ENCODE peak calls at places on chromosomes 4 and X, in eight cellular contexts. One of them, this sample, is unnamed.

GRCh38 chr4:338759-339097 is 1.1 kb downstream of the ZNF141 start:
- DNase-seq in lower lobe of right lung: no peak
- DNase-seq in fibroblast of mammary gland: peak
- DNase-seq in astrocyte of the spinal cord: no peak
- DNase-seq in psoas muscle: no peak
- DNase-seq in bronchial epithelial cell: no peak
- DNase-seq in adrenal gland: peak
- DNase-seq in fibroblast of the aortic adventitia: peak
- DNase-seq in this sample: no peak

GRCh38 chr4:48041535-48042137 is 25.1 kb downstream of the NIPAL1 start:
- DNase-seq in adrenal gland: no peak
- DNase-seq in psoas muscle: no peak
- DNase-seq in lower lobe of right lung: no peak
- DNase-seq in astrocyte of the spinal cord: no peak
- DNase-seq in fibroblast of mammary gland: no peak
- DNase-seq in fibroblast of the aortic adventitia: no peak
- DNase-seq in bronchial epithelial cell: no peak
- DNase-seq in this sample: no peak

GRCh38 chr4:184343400-184344177 is 125.9 kb upstream of the ENPP6 start:
- DNase-seq in lower lobe of right lung: peak
- DNase-seq in fibroblast of the aortic adventitia: peak
- DNase-seq in bronchial epithelial cell: peak
- DNase-seq in astrocyte of the spinal cord: peak
- DNase-seq in psoas muscle: peak
- DNase-seq in fibroblast of mammary gland: peak
- DNase-seq in adrenal gland: peak
- DNase-seq in this sample: no peak

GRCh38 chr4:128354205-128354821 is 66.7 kb upstream of the PGRMC2 start:
- DNase-seq in lower lobe of right lung: no peak
- DNase-seq in fibroblast of mammary gland: peak
- DNase-seq in bronchial epithelial cell: peak
- DNase-seq in fibroblast of the aortic adventitia: peak
- DNase-seq in astrocyte of the spinal cord: peak
- DNase-seq in psoas muscle: no peak
- DNase-seq in adrenal gland: peak
- DNase-seq in this sample: no peak

GRCh38 chr4:188975271-188975670 is 836.0 kb downstream of the TRIML1 start:
- DNase-seq in fibroblast of mammary gland: no peak
- DNase-seq in lower lobe of right lung: no peak
- DNase-seq in psoas muscle: no peak
- DNase-seq in adrenal gland: no peak
- DNase-seq in bronchial epithelial cell: no peak
- DNase-seq in astrocyte of the spinal cord: no peak
- DNase-seq in fibroblast of the aortic adventitia: no peak
- DNase-seq in this sample: no peak

GRCh38 chr4:124295413-124295812 is 417.1 kb downstream of the ANKRD50 start:
- DNase-seq in adrenal gland: no peak
- DNase-seq in lower lobe of right lung: no peak
- DNase-seq in bronchial epithelial cell: no peak
- DNase-seq in psoas muscle: no peak
- DNase-seq in fibroblast of mammary gland: no peak
- DNase-seq in fibroblast of the aortic adventitia: no peak
- DNase-seq in astrocyte of the spinal cord: no peak
- DNase-seq in this sample: no peak

GRCh38 chr4:108043536-108043935 is 53.8 kb downstream of the HADH start:
- DNase-seq in astrocyte of the spinal cord: no peak
- DNase-seq in fibroblast of the aortic adventitia: no peak
- DNase-seq in adrenal gland: no peak
- DNase-seq in fibroblast of mammary gland: peak
- DNase-seq in bronchial epithelial cell: no peak
- DNase-seq in psoas muscle: no peak
- DNase-seq in lower lobe of right lung: no peak
- DNase-seq in this sample: no peak

GRCh38 chr4:24570172-24570571 is 14.2 kb downstream of the DHX15 start:
- DNase-seq in lower lobe of right lung: no peak
- DNase-seq in fibroblast of the aortic adventitia: no peak
- DNase-seq in fibroblast of mammary gland: no peak
- DNase-seq in bronchial epithelial cell: no peak
- DNase-seq in adrenal gland: no peak
- DNase-seq in astrocyte of the spinal cord: no peak
- DNase-seq in psoas muscle: no peak
- DNase-seq in this sample: no peak

GRCh38 chr4:13196721-13197120 is 287.4 kb downstream of the RAB28 start:
- DNase-seq in lower lobe of right lung: no peak
- DNase-seq in bronchial epithelial cell: no peak
- DNase-seq in psoas muscle: no peak
- DNase-seq in adrenal gland: no peak
- DNase-seq in astrocyte of the spinal cord: no peak
- DNase-seq in fibroblast of mammary gland: no peak
- DNase-seq in fibroblast of the aortic adventitia: no peak
- DNase-seq in this sample: no peak

GRCh38 chrX:106707771-106708454 is 18.6 kb upstream of the RNF128 start:
- DNase-seq in psoas muscle: no peak
- DNase-seq in astrocyte of the spinal cord: peak
- DNase-seq in bronchial epithelial cell: peak
- DNase-seq in adrenal gland: peak
- DNase-seq in fibroblast of mammary gland: peak
- DNase-seq in fibroblast of the aortic adventitia: peak
- DNase-seq in lower lobe of right lung: no peak
- DNase-seq in this sample: no peak

GRCh38 chrX:22534643-22535042 is 261.9 kb downstream of the CBLL2 start:
- DNase-seq in astrocyte of the spinal cord: peak
- DNase-seq in fibroblast of the aortic adventitia: peak
- DNase-seq in psoas muscle: peak
- DNase-seq in bronchial epithelial cell: peak
- DNase-seq in fibroblast of mammary gland: peak
- DNase-seq in lower lobe of right lung: no peak
- DNase-seq in adrenal gland: no peak
- DNase-seq in this sample: no peak

GRCh38 chr4:41369680-41370079 is 113.0 kb downstream of the UCHL1 start:
- DNase-seq in psoas muscle: peak
- DNase-seq in fibroblast of the aortic adventitia: no peak
- DNase-seq in bronchial epithelial cell: peak
- DNase-seq in lower lobe of right lung: no peak
- DNase-seq in astrocyte of the spinal cord: no peak
- DNase-seq in fibroblast of mammary gland: no peak
- DNase-seq in adrenal gland: peak
- DNase-seq in this sample: no peak

GRCh38 chr4:138070816-138071215 is 171.3 kb downstream of the SLC7A11 start:
- DNase-seq in fibroblast of mammary gland: no peak
- DNase-seq in astrocyte of the spinal cord: no peak
- DNase-seq in fibroblast of the aortic adventitia: no peak
- DNase-seq in psoas muscle: no peak
- DNase-seq in adrenal gland: no peak
- DNase-seq in bronchial epithelial cell: peak
- DNase-seq in lower lobe of right lung: no peak
- DNase-seq in this sample: no peak

GRCh38 chr4:168028568-168028967 is 63.8 kb upstream of the ANXA10 start:
- DNase-seq in bronchial epithelial cell: peak
- DNase-seq in psoas muscle: no peak
- DNase-seq in adrenal gland: no peak
- DNase-seq in lower lobe of right lung: no peak
- DNase-seq in astrocyte of the spinal cord: no peak
- DNase-seq in fibroblast of the aortic adventitia: no peak
- DNase-seq in fibroblast of mammary gland: peak
- DNase-seq in this sample: no peak

GRCh38 chr4:188143731-188144130 is 4.5 kb downstream of the TRIML1 start:
- DNase-seq in fibroblast of the aortic adventitia: no peak
- DNase-seq in adrenal gland: no peak
- DNase-seq in astrocyte of the spinal cord: no peak
- DNase-seq in lower lobe of right lung: no peak
- DNase-seq in fibroblast of mammary gland: no peak
- DNase-seq in psoas muscle: no peak
- DNase-seq in bronchial epithelial cell: no peak
- DNase-seq in this sample: no peak

GRCh38 chr4:99847362-99847976 is 30.8 kb downstream of the DAPP1 start:
- DNase-seq in adrenal gland: no peak
- DNase-seq in psoas muscle: no peak
- DNase-seq in fibroblast of the aortic adventitia: no peak
- DNase-seq in astrocyte of the spinal cord: no peak
- DNase-seq in fibroblast of mammary gland: no peak
- DNase-seq in bronchial epithelial cell: no peak
- DNase-seq in lower lobe of right lung: no peak
- DNase-seq in this sample: no peak

GRCh38 chrX:70313503-70313902 is 23.6 kb downstream of the KIF4A start:
- DNase-seq in fibroblast of the aortic adventitia: peak
- DNase-seq in adrenal gland: no peak
- DNase-seq in lower lobe of right lung: no peak
- DNase-seq in psoas muscle: no peak
- DNase-seq in fibroblast of mammary gland: peak
- DNase-seq in bronchial epithelial cell: no peak
- DNase-seq in astrocyte of the spinal cord: peak
- DNase-seq in this sample: no peak

GRCh38 chr4:95693594-95693993 is 144.8 kb upstream of the UNC5C start:
- DNase-seq in psoas muscle: no peak
- DNase-seq in adrenal gland: no peak
- DNase-seq in astrocyte of the spinal cord: peak
- DNase-seq in fibroblast of mammary gland: peak
- DNase-seq in lower lobe of right lung: no peak
- DNase-seq in bronchial epithelial cell: peak
- DNase-seq in fibroblast of the aortic adventitia: no peak
- DNase-seq in this sample: no peak

GRCh38 chr4:5365071-5366008 is 314.1 kb downstream of the STK32B start:
- DNase-seq in fibroblast of the aortic adventitia: peak
- DNase-seq in fibroblast of mammary gland: peak
- DNase-seq in astrocyte of the spinal cord: peak
- DNase-seq in lower lobe of right lung: no peak
- DNase-seq in psoas muscle: no peak
- DNase-seq in bronchial epithelial cell: peak
- DNase-seq in adrenal gland: no peak
- DNase-seq in this sample: no peak

GRCh38 chr4:4248036-4248884 is at the start of gene TMEM128:
- DNase-seq in bronchial epithelial cell: peak
- DNase-seq in astrocyte of the spinal cord: peak
- DNase-seq in psoas muscle: peak
- DNase-seq in fibroblast of the aortic adventitia: peak
- DNase-seq in lower lobe of right lung: peak
- DNase-seq in adrenal gland: peak
- DNase-seq in fibroblast of mammary gland: peak
- DNase-seq in this sample: peak
- TF ChIP-seq CTCF in bronchial epithelial cell: peak
- TF ChIP-seq CTCF in astrocyte of the spinal cord: peak
- TF ChIP-seq CTCF in psoas muscle: peak
- TF ChIP-seq CTCF in fibroblast of the aortic adventitia: peak
- TF ChIP-seq CTCF in lower lobe of right lung: peak
- TF ChIP-seq CTCF in adrenal gland: no peak
- TF ChIP-seq CTCF in fibroblast of mammary gland: no peak
- TF ChIP-seq CTCF in this sample: peak

GRCh38 chr4:17597517-17597916 is 16.9 kb upstream of the MED28 start:
- DNase-seq in fibroblast of mammary gland: peak
- DNase-seq in lower lobe of right lung: no peak
- DNase-seq in psoas muscle: no peak
- DNase-seq in adrenal gland: no peak
- DNase-seq in astrocyte of the spinal cord: no peak
- DNase-seq in bronchial epithelial cell: peak
- DNase-seq in fibroblast of the aortic adventitia: no peak
- DNase-seq in this sample: no peak
- TF ChIP-seq CTCF in fibroblast of mammary gland: peak
- TF ChIP-seq CTCF in lower lobe of right lung: no peak
- TF ChIP-seq CTCF in psoas muscle: no peak
- TF ChIP-seq CTCF in adrenal gland: no peak
- TF ChIP-seq CTCF in astrocyte of the spinal cord: peak
- TF ChIP-seq CTCF in bronchial epithelial cell: peak
- TF ChIP-seq CTCF in fibroblast of the aortic adventitia: peak
- TF ChIP-seq CTCF in this sample: peak

GRCh38 chrX:31036895-31037294 is 34.9 kb downstream of the FTHL17 start:
- DNase-seq in psoas muscle: no peak
- DNase-seq in adrenal gland: peak
- DNase-seq in fibroblast of the aortic adventitia: peak
- DNase-seq in lower lobe of right lung: peak
- DNase-seq in fibroblast of mammary gland: peak
- DNase-seq in bronchial epithelial cell: peak
- DNase-seq in astrocyte of the spinal cord: peak
- DNase-seq in this sample: no peak
- TF ChIP-seq CTCF in psoas muscle: peak
- TF ChIP-seq CTCF in adrenal gland: peak
- TF ChIP-seq CTCF in fibroblast of the aortic adventitia: peak
- TF ChIP-seq CTCF in lower lobe of right lung: peak
- TF ChIP-seq CTCF in fibroblast of mammary gland: peak
- TF ChIP-seq CTCF in bronchial epithelial cell: peak
- TF ChIP-seq CTCF in astrocyte of the spinal cord: peak
- TF ChIP-seq CTCF in this sample: peak

GRCh38 chr4:112775801-112776200 is 138.9 kb downstream of the LARP7 start:
- DNase-seq in fibroblast of the aortic adventitia: no peak
- DNase-seq in lower lobe of right lung: no peak
- DNase-seq in adrenal gland: no peak
- DNase-seq in bronchial epithelial cell: peak
- DNase-seq in astrocyte of the spinal cord: no peak
- DNase-seq in psoas muscle: no peak
- DNase-seq in fibroblast of mammary gland: no peak
- DNase-seq in this sample: no peak

GRCh38 chr4:112778520-112778919 is 141.6 kb downstream of the LARP7 start:
- DNase-seq in astrocyte of the spinal cord: no peak
- DNase-seq in fibroblast of mammary gland: no peak
- DNase-seq in fibroblast of the aortic adventitia: no peak
- DNase-seq in psoas muscle: no peak
- DNase-seq in adrenal gland: no peak
- DNase-seq in bronchial epithelial cell: no peak
- DNase-seq in lower lobe of right lung: no peak
- DNase-seq in this sample: no peak
- TF ChIP-seq CTCF in astrocyte of the spinal cord: no peak
- TF ChIP-seq CTCF in fibroblast of mammary gland: no peak
- TF ChIP-seq CTCF in fibroblast of the aortic adventitia: no peak
- TF ChIP-seq CTCF in psoas muscle: no peak
- TF ChIP-seq CTCF in adrenal gland: no peak
- TF ChIP-seq CTCF in bronchial epithelial cell: no peak
- TF ChIP-seq CTCF in lower lobe of right lung: no peak
- TF ChIP-seq CTCF in this sample: no peak

GRCh38 chrX:42619068-42619467 is 158.9 kb downstream of the PPP1R2C start:
- DNase-seq in adrenal gland: no peak
- DNase-seq in psoas muscle: no peak
- DNase-seq in lower lobe of right lung: no peak
- DNase-seq in astrocyte of the spinal cord: no peak
- DNase-seq in bronchial epithelial cell: no peak
- DNase-seq in fibroblast of mammary gland: no peak
- DNase-seq in fibroblast of the aortic adventitia: no peak
- DNase-seq in this sample: no peak

GRCh38 chrX:42616981-42617380 is 161.0 kb downstream of the PPP1R2C start:
- DNase-seq in psoas muscle: no peak
- DNase-seq in lower lobe of right lung: no peak
- DNase-seq in astrocyte of the spinal cord: no peak
- DNase-seq in adrenal gland: no peak
- DNase-seq in fibroblast of mammary gland: no peak
- DNase-seq in bronchial epithelial cell: no peak
- DNase-seq in fibroblast of the aortic adventitia: no peak
- DNase-seq in this sample: no peak

GRCh38 chrX:42615161-42615563 is 162.8 kb downstream of the PPP1R2C start:
- DNase-seq in adrenal gland: no peak
- DNase-seq in fibroblast of mammary gland: peak
- DNase-seq in astrocyte of the spinal cord: no peak
- DNase-seq in bronchial epithelial cell: peak
- DNase-seq in fibroblast of the aortic adventitia: no peak
- DNase-seq in psoas muscle: no peak
- DNase-seq in lower lobe of right lung: no peak
- DNase-seq in this sample: no peak
- TF ChIP-seq CTCF in adrenal gland: no peak
- TF ChIP-seq CTCF in fibroblast of mammary gland: peak
- TF ChIP-seq CTCF in astrocyte of the spinal cord: no peak
- TF ChIP-seq CTCF in bronchial epithelial cell: no peak
- TF ChIP-seq CTCF in fibroblast of the aortic adventitia: no peak
- TF ChIP-seq CTCF in psoas muscle: no peak
- TF ChIP-seq CTCF in lower lobe of right lung: no peak
- TF ChIP-seq CTCF in this sample: peak

GRCh38 chrX:115147220-115147619 is 42.0 kb upstream of the RBMXL3 start:
- DNase-seq in fibroblast of mammary gland: peak
- DNase-seq in adrenal gland: no peak
- DNase-seq in astrocyte of the spinal cord: peak
- DNase-seq in psoas muscle: no peak
- DNase-seq in fibroblast of the aortic adventitia: peak
- DNase-seq in bronchial epithelial cell: peak
- DNase-seq in lower lobe of right lung: no peak
- DNase-seq in this sample: no peak
- TF ChIP-seq CTCF in fibroblast of mammary gland: peak
- TF ChIP-seq CTCF in adrenal gland: peak
- TF ChIP-seq CTCF in astrocyte of the spinal cord: peak
- TF ChIP-seq CTCF in psoas muscle: peak
- TF ChIP-seq CTCF in fibroblast of the aortic adventitia: peak
- TF ChIP-seq CTCF in bronchial epithelial cell: peak
- TF ChIP-seq CTCF in lower lobe of right lung: peak
- TF ChIP-seq CTCF in this sample: peak

This sample was measured in type B pancreatic cell.